ENCODE peak calls at places on chromosome 16, in six cellular contexts. One of them, this sample, is unnamed.

GRCh38 chr16:81645303-81645702 is 133.8 kb upstream of the PLCG2 start:
- DNase-seq in HCT116: no peak
- DNase-seq in T47D: no peak
- DNase-seq in K562: no peak
- DNase-seq in SK-N-SH: peak; percentile 79
- DNase-seq in HepG2: no peak
- DNase-seq in this sample: no peak

GRCh38 chr16:2027024-2028010 is 615 bp downstream of the NHERF2 start:
- DNase-seq in HCT116: no peak
- DNase-seq in T47D: no peak
- DNase-seq in K562: peak; percentile 67
- DNase-seq in SK-N-SH: peak; percentile 72
- DNase-seq in HepG2: peak; percentile 42
- DNase-seq in this sample: no peak

GRCh38 chr16:4321286-4322120 is 5.6 kb downstream of the GLIS2 start:
- DNase-seq in HCT116: no peak
- DNase-seq in T47D: no peak
- DNase-seq in K562: no peak
- DNase-seq in SK-N-SH: no peak
- DNase-seq in HepG2: no peak
- DNase-seq in this sample: no peak

GRCh38 chr16:27817038-27817437 is 246.5 kb downstream of the GSG1L start:
- DNase-seq in HCT116: no peak
- DNase-seq in T47D: no peak
- DNase-seq in K562: no peak
- DNase-seq in SK-N-SH: peak; percentile 4
- DNase-seq in HepG2: no peak
- DNase-seq in this sample: no peak

GRCh38 chr16:30637952-30638351 is 12.8 kb upstream of the PRR14 start:
- DNase-seq in HCT116: peak; percentile 62
- DNase-seq in T47D: peak; percentile 88
- DNase-seq in K562: peak; percentile 35
- DNase-seq in SK-N-SH: peak; percentile 45
- DNase-seq in HepG2: peak; percentile 75
- DNase-seq in this sample: no peak

GRCh38 chr16:51757921-51758479 is 606.9 kb upstream of the SALL1 start:
- DNase-seq in HCT116: no peak
- DNase-seq in T47D: no peak
- DNase-seq in K562: no peak
- DNase-seq in SK-N-SH: no peak
- DNase-seq in HepG2: no peak
- DNase-seq in this sample: no peak

GRCh38 chr16:67475051-67475450 is 5.9 kb downstream of the ATP6V0D1 start:
- DNase-seq in HCT116: no peak
- DNase-seq in T47D: no peak
- DNase-seq in K562: no peak
- DNase-seq in SK-N-SH: no peak
- DNase-seq in HepG2: no peak
- DNase-seq in this sample: no peak

GRCh38 chr16:29743827-29744531 is 1.8 kb downstream of the C16orf54 start:
- DNase-seq in HCT116: no peak
- DNase-seq in T47D: no peak
- DNase-seq in K562: no peak
- DNase-seq in SK-N-SH: no peak
- DNase-seq in HepG2: no peak
- DNase-seq in this sample: peak; percentile 66

GRCh38 chr16:56354016-56354415 is 71.3 kb downstream of the AMFR start:
- DNase-seq in HCT116: no peak
- DNase-seq in T47D: no peak
- DNase-seq in K562: no peak
- DNase-seq in SK-N-SH: no peak
- DNase-seq in HepG2: no peak
- DNase-seq in this sample: no peak

GRCh38 chr16:16143038-16143763 is 80.1 kb downstream of the ABCC6 start:
- DNase-seq in HCT116: no peak
- DNase-seq in T47D: peak; percentile 68
- DNase-seq in K562: peak; percentile 55
- DNase-seq in SK-N-SH: no peak
- DNase-seq in HepG2: peak; percentile 65
- DNase-seq in this sample: peak; percentile 71

GRCh38 chr16:16071631-16072244 is 122.3 kb downstream of the ABCC1 start:
- DNase-seq in HCT116: no peak
- DNase-seq in T47D: no peak
- DNase-seq in K562: no peak
- DNase-seq in SK-N-SH: no peak
- DNase-seq in HepG2: peak; percentile 67
- DNase-seq in this sample: no peak

DNA sequence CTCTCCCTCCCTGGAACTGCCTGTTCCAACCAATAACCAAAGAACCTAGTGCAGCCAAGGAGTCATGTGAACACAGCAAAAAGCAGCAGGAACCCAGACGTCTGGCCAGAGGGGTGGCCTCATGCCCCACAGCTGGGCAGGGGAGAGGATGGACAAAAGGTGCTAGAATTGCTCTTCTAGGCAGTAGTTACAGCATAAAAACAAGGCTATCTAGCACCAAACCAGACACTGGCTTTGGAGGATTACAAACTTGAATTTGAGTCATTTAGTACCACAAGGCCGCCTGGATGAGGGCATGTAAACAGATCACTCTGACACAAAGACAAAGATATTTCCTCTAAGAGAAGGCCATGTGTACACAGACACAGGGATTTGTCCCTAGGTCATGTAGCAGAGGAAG is 423.3 kb upstream of the MAF start:
- DNase-seq in HCT116: no peak
- DNase-seq in T47D: no peak
- DNase-seq in K562: no peak
- DNase-seq in SK-N-SH: no peak
- DNase-seq in HepG2: peak; percentile 9
- DNase-seq in this sample: no peak
- TF ChIP-seq JUND in HCT116: no peak
- TF ChIP-seq JUND in T47D: no peak
- TF ChIP-seq JUND in K562: no peak
- TF ChIP-seq JUND in SK-N-SH: no peak
- TF ChIP-seq JUND in HepG2: no peak
- TF ChIP-seq JUND in this sample: no peak

GRCh38 chr16:86220552-86220951 is 289.8 kb upstream of the FOXF1 start:
- DNase-seq in HCT116: no peak
- DNase-seq in T47D: no peak
- DNase-seq in K562: no peak
- DNase-seq in SK-N-SH: no peak
- DNase-seq in HepG2: no peak
- DNase-seq in this sample: no peak

GRCh38 chr16:86224126-86224525 is 286.2 kb upstream of the FOXF1 start:
- DNase-seq in HCT116: no peak
- DNase-seq in T47D: peak; percentile 44
- DNase-seq in K562: no peak
- DNase-seq in SK-N-SH: no peak
- DNase-seq in HepG2: no peak
- DNase-seq in this sample: no peak

GRCh38 chr16:86221085-86221484 is 289.2 kb upstream of the FOXF1 start:
- DNase-seq in HCT116: no peak
- DNase-seq in T47D: no peak
- DNase-seq in K562: no peak
- DNase-seq in SK-N-SH: no peak
- DNase-seq in HepG2: no peak
- DNase-seq in this sample: no peak

GRCh38 chr16:86222965-86223551 is 287.3 kb upstream of the FOXF1 start:
- DNase-seq in HCT116: no peak
- DNase-seq in T47D: no peak
- DNase-seq in K562: no peak
- DNase-seq in SK-N-SH: no peak
- DNase-seq in HepG2: no peak
- DNase-seq in this sample: no peak

GRCh38 chr16:86222541-86222940 is 287.8 kb upstream of the FOXF1 start:
- DNase-seq in HCT116: no peak
- DNase-seq in T47D: no peak
- DNase-seq in K562: no peak
- DNase-seq in SK-N-SH: no peak
- DNase-seq in HepG2: no peak
- DNase-seq in this sample: no peak
- TF ChIP-seq JUND in HCT116: no peak
- TF ChIP-seq JUND in T47D: no peak
- TF ChIP-seq JUND in K562: no peak
- TF ChIP-seq JUND in SK-N-SH: no peak
- TF ChIP-seq JUND in HepG2: no peak
- TF ChIP-seq JUND in this sample: no peak

DNA sequence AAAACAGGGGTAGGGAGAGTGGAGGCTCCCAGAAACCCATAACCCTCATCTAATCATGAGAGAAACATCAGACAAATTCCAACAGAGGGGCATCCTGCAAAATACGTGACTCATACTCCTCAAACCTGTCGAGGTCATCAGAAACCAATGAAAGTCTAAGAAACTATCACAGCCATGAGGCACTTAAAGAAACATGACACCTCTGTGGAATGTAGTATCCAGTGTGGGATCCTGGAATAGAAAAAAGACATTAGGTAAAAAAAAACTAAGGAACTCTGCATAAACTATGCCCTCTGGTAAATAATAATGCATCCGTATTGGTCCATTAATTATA is 16.4 kb downstream of the CDH5 start:
- DNase-seq in HCT116: no peak
- DNase-seq in T47D: no peak
- DNase-seq in K562: no peak
- DNase-seq in SK-N-SH: no peak
- DNase-seq in HepG2: peak; percentile 41
- DNase-seq in this sample: no peak
- TF ChIP-seq JUND in HCT116: peak; percentile 42
- TF ChIP-seq JUND in T47D: no peak
- TF ChIP-seq JUND in K562: peak; percentile 26
- TF ChIP-seq JUND in SK-N-SH: peak; percentile 58
- TF ChIP-seq JUND in HepG2: no peak
- TF ChIP-seq JUND in this sample: peak; percentile 24

DNA sequence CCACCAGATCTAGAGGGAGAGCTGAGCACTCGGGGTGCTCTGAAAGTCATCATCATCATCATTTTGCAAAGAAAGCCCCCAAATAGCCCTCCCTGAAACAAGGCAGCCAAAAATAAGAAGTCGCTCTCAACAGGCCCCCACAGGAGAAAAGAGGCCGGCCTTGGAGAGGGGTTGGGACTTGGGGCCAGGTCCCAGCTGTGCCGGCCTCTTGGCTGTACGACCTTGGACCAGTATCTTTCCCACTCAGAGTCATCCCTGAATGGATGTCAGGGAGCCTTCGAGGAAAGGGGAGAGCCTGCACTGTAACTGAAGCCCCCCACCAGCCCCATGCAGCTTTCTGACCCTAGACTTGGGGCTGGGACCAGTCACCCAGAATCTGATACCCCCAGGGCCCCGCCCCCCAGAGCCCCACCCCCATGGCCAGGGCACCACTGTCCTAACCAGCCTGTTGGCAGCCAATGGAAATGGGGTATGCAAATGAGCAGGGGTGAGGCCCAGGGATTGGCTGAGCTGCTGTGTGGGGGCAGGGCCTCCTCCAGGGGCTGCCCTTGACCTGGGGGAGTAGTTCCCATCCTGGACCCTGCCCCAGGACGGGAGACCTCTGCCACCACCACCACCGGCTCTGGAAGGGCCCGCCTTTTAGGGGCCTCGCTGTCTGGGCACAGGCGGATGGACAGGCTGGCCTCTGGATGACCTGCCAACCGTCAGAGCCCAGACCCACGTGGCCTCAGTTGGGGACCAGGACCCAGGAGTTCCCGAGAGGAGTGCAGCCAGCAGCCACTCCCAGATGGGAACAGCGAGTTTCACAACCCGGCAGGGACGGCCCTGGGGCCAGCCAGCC is 15.4 kb downstream of the ZFPM1 start:
- DNase-seq in HCT116: peak; percentile 56
- DNase-seq in T47D: peak; percentile 94
- DNase-seq in K562: peak; percentile 95
- DNase-seq in SK-N-SH: peak; percentile 89
- DNase-seq in HepG2: peak; percentile 67
- DNase-seq in this sample: peak; percentile 67
- TF ChIP-seq JUND in HCT116: no peak
- TF ChIP-seq JUND in T47D: no peak
- TF ChIP-seq JUND in K562: no peak
- TF ChIP-seq JUND in SK-N-SH: no peak
- TF ChIP-seq JUND in HepG2: no peak
- TF ChIP-seq JUND in this sample: no peak

GRCh38 chr16:53209489-53209888 is 154.7 kb downstream of the CHD9 start:
- DNase-seq in HCT116: no peak
- DNase-seq in T47D: no peak
- DNase-seq in K562: no peak
- DNase-seq in SK-N-SH: no peak
- DNase-seq in HepG2: no peak
- DNase-seq in this sample: no peak

GRCh38 chr16:53211253-53211652 is 156.5 kb downstream of the CHD9 start:
- DNase-seq in HCT116: no peak
- DNase-seq in T47D: no peak
- DNase-seq in K562: no peak
- DNase-seq in SK-N-SH: no peak
- DNase-seq in HepG2: no peak
- DNase-seq in this sample: no peak

GRCh38 chr16:53212899-53213235 is 158.1 kb downstream of the CHD9 start:
- DNase-seq in HCT116: no peak
- DNase-seq in T47D: no peak
- DNase-seq in K562: no peak
- DNase-seq in SK-N-SH: no peak
- DNase-seq in HepG2: no peak
- DNase-seq in this sample: no peak

GRCh38 chr16:53213542-53213941 is 158.8 kb downstream of the CHD9 start:
- DNase-seq in HCT116: no peak
- DNase-seq in T47D: no peak
- DNase-seq in K562: no peak
- DNase-seq in SK-N-SH: no peak
- DNase-seq in HepG2: no peak
- DNase-seq in this sample: no peak

DNA sequence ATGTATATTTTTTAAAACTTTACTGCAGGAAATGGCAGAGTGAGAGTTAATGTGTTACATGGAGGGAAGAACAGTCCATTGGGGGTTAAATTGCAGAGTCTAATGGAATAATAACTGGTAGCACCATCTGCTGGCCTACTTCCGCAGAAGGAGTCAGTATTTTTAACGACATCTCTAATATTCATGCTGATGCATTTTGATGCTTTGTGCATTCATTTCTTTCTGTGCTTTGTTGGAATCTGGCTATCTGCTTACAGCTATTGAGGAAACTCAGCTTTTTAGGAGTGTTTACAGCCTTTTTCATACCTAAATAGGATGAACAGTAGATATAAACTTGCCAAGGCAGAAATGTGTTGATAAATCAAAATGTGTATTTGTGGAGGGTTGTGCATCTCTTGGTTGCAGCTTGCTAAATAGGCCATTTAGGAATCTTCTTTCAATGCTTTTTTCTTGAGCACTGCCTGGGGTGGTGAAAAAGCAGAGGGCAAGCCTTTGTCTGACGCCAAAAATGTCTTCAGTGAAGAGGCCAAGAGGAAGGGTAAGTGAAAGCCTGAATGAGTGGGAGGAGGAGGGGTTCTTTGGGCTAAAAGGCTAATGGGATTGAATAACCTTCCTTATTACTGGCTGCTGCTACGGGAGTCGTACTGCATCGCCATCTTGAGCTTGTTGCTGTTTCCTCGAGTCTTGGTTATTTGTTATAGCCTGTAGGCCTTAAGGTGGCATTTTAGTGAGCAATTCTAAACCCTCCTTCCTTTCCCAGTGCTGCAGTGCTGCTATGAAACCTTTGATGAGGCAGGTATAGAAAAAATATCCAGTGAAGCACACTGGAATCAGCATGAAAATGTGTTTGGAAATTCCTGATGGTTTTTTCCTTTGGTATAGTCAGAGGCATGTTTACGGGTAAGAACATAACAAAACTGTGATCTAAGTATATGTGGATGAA is 153.3 kb downstream of the CHD9 start:
- DNase-seq in HCT116: peak; percentile 19
- DNase-seq in T47D: peak; percentile 83
- DNase-seq in K562: peak; percentile 93
- DNase-seq in SK-N-SH: peak; percentile 77
- DNase-seq in HepG2: peak; percentile 72
- DNase-seq in this sample: peak; percentile 31
- TF ChIP-seq JUND in HCT116: no peak
- TF ChIP-seq JUND in T47D: no peak
- TF ChIP-seq JUND in K562: peak; percentile 25
- TF ChIP-seq JUND in SK-N-SH: no peak
- TF ChIP-seq JUND in HepG2: no peak
- TF ChIP-seq JUND in this sample: no peak

This sample was measured in H1.